ENCODE peak calls at places on chromosomes 4 and X, in four cellular contexts. V, E, B and U are unnamed samples.

GRCh38 chr4:5888706-5889696 is 3.9 kb downstream of the CRMP1 start:
- DNase-seq in V (no peak), E (no peak), B (no peak), U (no peak)

GRCh38 chr4:138522366-138522765 is 280.2 kb upstream of the SLC7A11 start:
- DNase-seq in V (no peak), E (peak), B (no peak), U (no peak)

GRCh38 chr4:2304321-2304876 is 42.5 kb upstream of the MXD4 start:
- DNase-seq in V (no peak), E (no peak), B (no peak), U (no peak)

GRCh38 chr4:146791439-146791838 is 152.7 kb downstream of the POU4F2 start:
- DNase-seq in V (no peak), E (no peak), B (no peak), U (no peak)

GRCh38 chr4:71559957-71560541 is 221.2 kb downstream of the SLC4A4 start:
- DNase-seq in V (peak), E (peak), B (no peak), U (no peak)

GRCh38 chr4:10093801-10094552 is 22.6 kb downstream of the WDR1 start:
- DNase-seq in V (peak), E (peak), B (no peak), U (no peak)

GRCh38 chr4:151415978-151416377 is 7.0 kb downstream of the FHIP1A start:
- DNase-seq in V (peak), E (peak), B (no peak), U (no peak)

GRCh38 chr4:108030332-108030731 is 40.6 kb downstream of the HADH start:
- DNase-seq in V (peak), E (peak), B (no peak), U (peak)

GRCh38 chr4:104302731-104303130 is 192.0 kb downstream of the CXXC4 start:
- DNase-seq in V (no peak), E (no peak), B (no peak), U (no peak)

GRCh38 chrX:67726028-67726427 is 182.2 kb downstream of the AR start:
- DNase-seq in V (no peak), E (no peak), B (no peak), U (no peak)

GRCh38 chr4:112145326-112145819 is at the start of gene FAM241A:
- DNase-seq in V (peak), E (peak), B (peak), U (peak)

GRCh38 chrX:118694628-118695027 is 32.8 kb upstream of the IL13RA1 start:
- DNase-seq in V (no peak), E (no peak), B (no peak), U (no peak)

GRCh38 chrX:132488092-132488749 is 617 bp downstream of the MBNL3 start:
- DNase-seq in V (peak), E (no peak), B (no peak), U (no peak)

GRCh38 chr4:185738851-185739250 is 73.1 kb downstream of the SORBS2 start:
- DNase-seq in V (no peak), E (no peak), B (no peak), U (no peak)

GRCh38 chr4:84218002-84218401 is 281.1 kb downstream of the NKX6-1 start:
- DNase-seq in V (peak), E (no peak), B (no peak), U (no peak)

GRCh38 chrX:6175914-6176313 is 52.8 kb downstream of the NLGN4X start:
- DNase-seq in V (no peak), E (no peak), B (no peak), U (no peak)

GRCh38 chr4:174181827-174182226 is 101.6 kb downstream of the FBXO8 start:
- DNase-seq in V (no peak), E (no peak), B (no peak), U (no peak)

GRCh38 chr4:164700471-164700870 is 53.5 kb upstream of the SMIM31 start:
- DNase-seq in V (no peak), E (no peak), B (no peak), U (no peak)

GRCh38 chr4:1763550-1764080 is 29.5 kb upstream of the FGFR3 start:
- DNase-seq in V (no peak), E (peak), B (no peak), U (no peak)

GRCh38 chr4:182238355-182238931 is 4.8 kb upstream of the TENM3 start:
- DNase-seq in V (peak), E (peak), B (no peak), U (no peak)

GRCh38 chrX:72254835-72255234 is 16.0 kb upstream of the ERCC6L start:
- DNase-seq in V (no peak), E (no peak), B (no peak), U (no peak)

GRCh38 chrX:102129473-102129872 is 4.0 kb downstream of the TCEAL2 start:
- DNase-seq in V (no peak), E (no peak), B (no peak), U (no peak)

GRCh38 chr4:84967292-84967651 is 782 bp upstream of the WDFY3 start:
- DNase-seq in V (peak), E (no peak), B (no peak), U (no peak)

GRCh38 chr4:114076865-114077264 is 97.4 kb upstream of the ARSJ start:
- DNase-seq in V (peak), E (no peak), B (no peak), U (no peak)

GRCh38 chr4:75629239-75629638 is 1.1 kb downstream of the CDKL2 start:
- DNase-seq in V (no peak), E (no peak), B (no peak), U (no peak)

GRCh38 chr4:118033148-118034060 is 882 bp upstream of the NDST3 start:
- DNase-seq in V (peak), E (no peak), B (peak), U (peak)

GRCh38 chrX:80285131-80285773 is 135.0 kb upstream of the TENT5D start:
- DNase-seq in V (no peak), E (no peak), B (no peak), U (no peak)

GRCh38 chr4:78747328-78747946 is 28.7 kb upstream of the BMP2K start:
- DNase-seq in V (peak), E (peak), B (no peak), U (no peak)

GRCh38 chr4:77618383-77619241 is 13.0 kb downstream of the CXCL13 start:
- DNase-seq in V (peak), E (peak), B (peak), U (peak)

GRCh38 chrX:2871817-2872216 is 43.1 kb downstream of the GYG2 start:
- DNase-seq in V (no peak), E (no peak), B (no peak), U (no peak)

GRCh38 chrX:2874222-2875135 is 45.7 kb downstream of the GYG2 start:
- DNase-seq in V (no peak), E (no peak), B (no peak), U (no peak)

GRCh38 chrX:2875136-2875481 is 46.4 kb downstream of the GYG2 start:
- DNase-seq in V (no peak), E (no peak), B (no peak), U (no peak)

GRCh38 chrX:2870650-2871049 is 41.9 kb downstream of the GYG2 start:
- DNase-seq in V (no peak), E (no peak), B (no peak), U (no peak)

GRCh38 chrX:2872937-2873336 is 44.2 kb downstream of the GYG2 start:
- DNase-seq in V (no peak), E (no peak), B (no peak), U (no peak)
- H3K4me3 ChIP-seq in V (no peak), E (no peak), B (no peak), U (no peak)

GRCh38 chr4:8238515-8239053 is 31.0 kb upstream of the HTRA3 start:
- DNase-seq in V (no peak), E (no peak), B (peak), U (no peak)
- TF ChIP-seq CTCF in V (no peak), E (peak), B (peak), U (peak)

DNA sequence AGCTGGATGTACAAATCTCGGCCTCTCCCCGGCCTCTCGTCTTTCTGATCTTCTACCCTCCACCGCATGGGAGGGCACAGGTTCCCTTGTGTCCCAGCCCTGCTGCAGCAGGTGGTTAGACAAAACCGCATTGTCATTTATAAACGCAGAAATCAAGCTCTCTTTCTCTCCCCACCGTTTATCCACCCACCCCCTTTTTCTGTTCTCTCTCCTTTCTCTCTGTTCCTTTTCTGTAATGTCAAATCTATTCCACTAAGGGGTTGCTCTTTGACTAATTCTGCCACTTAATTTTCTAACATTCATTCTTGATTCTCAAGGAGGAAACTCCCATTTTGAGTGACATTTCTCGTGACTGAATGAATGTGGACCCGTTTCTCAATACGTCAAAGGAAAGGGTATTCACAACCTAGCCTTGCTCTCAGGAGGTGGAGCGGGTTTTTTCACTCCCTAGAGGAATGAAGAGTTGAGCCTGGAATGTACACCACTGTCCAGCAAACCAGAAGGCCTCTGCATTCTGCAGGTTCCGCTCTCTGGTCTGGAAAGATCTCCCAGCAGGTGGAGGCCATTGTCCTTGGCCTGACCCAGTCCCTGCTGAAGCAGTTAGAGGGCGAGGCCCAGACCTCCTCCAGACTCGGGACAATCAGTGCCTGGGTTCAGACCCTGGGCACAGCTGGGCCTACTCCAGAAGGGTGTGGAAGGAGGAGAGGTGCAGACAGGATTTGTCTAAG is 70.9 kb upstream of the ENPP6 start:
- DNase-seq in V (no peak), E (no peak), B (no peak), U (no peak)
- H3K27ac ChIP-seq in V (no peak), E (no peak), B (peak), U (no peak)

GRCh38 chrX:10579753-10580060 is 40.7 kb downstream of the MID1 start:
- DNase-seq in V (peak), E (peak), B (no peak), U (no peak)

GRCh38 chrX:10577863-10578262 is 42.5 kb downstream of the MID1 start:
- DNase-seq in V (no peak), E (no peak), B (no peak), U (no peak)

GRCh38 chrX:10582215-10582733 is 38.1 kb downstream of the MID1 start:
- DNase-seq in V (peak), E (peak), B (no peak), U (no peak)

GRCh38 chrX:10576777-10577444 is 43.5 kb downstream of the MID1 start:
- DNase-seq in V (no peak), E (no peak), B (no peak), U (peak)

GRCh38 chrX:10579018-10579752 is 41.2 kb downstream of the MID1 start:
- DNase-seq in V (peak), E (peak), B (no peak), U (no peak)
- H3K4me3 ChIP-seq in V (peak), E (no peak), B (no peak), U (no peak)

DNA sequence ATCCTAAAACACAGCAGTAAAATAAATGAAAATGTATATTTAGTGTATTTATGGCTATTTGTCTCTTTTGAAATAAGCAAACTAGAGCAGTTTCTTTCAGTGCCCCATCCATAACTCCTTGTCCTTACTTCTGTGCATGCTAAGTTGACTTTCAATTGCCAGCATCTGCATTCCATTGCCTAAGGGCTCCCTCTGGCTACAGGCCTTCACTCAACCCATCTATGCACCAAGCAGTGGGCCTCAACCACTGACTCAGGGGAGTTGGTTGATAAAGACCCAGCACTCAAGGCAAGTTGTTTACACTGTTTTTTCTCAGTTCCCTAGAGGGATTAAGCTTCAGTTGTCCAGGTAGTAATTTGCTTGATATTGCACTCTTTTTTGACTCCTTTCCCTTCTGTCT is 265.7 kb downstream of the IQCM start:
- DNase-seq in V (peak), E (no peak), B (peak), U (peak)
- TF ChIP-seq CTCF in V (no peak), E (no peak), B (peak), U (peak)

DNA sequence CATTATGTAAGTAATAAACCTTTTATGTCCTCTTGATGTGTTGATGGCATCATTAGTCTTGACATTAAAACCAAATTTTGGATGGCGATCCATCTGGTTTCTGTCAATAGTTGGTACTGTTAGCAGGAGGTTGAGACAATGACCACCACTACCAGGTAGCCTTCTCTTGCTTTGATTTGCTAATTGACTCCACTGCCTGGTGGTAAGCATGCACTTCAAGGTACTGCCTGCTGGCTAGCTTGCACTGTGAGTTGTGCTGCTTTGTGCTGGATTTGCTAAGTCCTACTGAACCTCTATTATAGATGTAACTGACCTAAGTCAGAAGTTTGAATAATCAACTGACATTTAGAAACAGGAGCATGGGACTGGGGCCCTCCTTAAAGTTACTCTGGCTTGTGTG is 46.3 kb downstream of the ATP1B4 start:
- DNase-seq in V (no peak), E (no peak), B (no peak), U (no peak)
- H3K27ac ChIP-seq in V (no peak), E (no peak), B (no peak), U (no peak)

GRCh38 chr4:184345573-184345922 is 127.9 kb upstream of the ENPP6 start:
- DNase-seq in V (no peak), E (no peak), B (peak), U (peak)
- H3K4me3 ChIP-seq in V (no peak), E (no peak), B (no peak), U (no peak)